ENCODE peak calls at places on chromosomes 3 and 15, in nine cellular contexts. F is IMR-90, D is GM12865, C is upper lobe of right lung, P is fibroblast of mammary gland, K is thyroid gland, L is dorsolateral prefrontal cortex, M is pancreas, Y is testis. S is an unnamed sample.

GRCh38 chr15:96158938-96159337 is 171.6 kb upstream of the NR2F2 start:
- DNase-seq in F (no peak), D (no peak), C (no peak), P (peak; percentile 11), K (no peak), L (no peak), M (no peak), Y (peak; percentile 53), S (peak; percentile 40)

GRCh38 chr3:152039887-152040286 is 166.4 kb downstream of the SUCNR1 start:
- DNase-seq in F (no peak), D (peak; percentile 89), C (no peak), P (no peak), K (no peak), L (no peak), M (no peak), Y (no peak), S (no peak)

GRCh38 chr3:65851827-65852226 is 186.9 kb downstream of the MAGI1 start:
- DNase-seq in F (peak; percentile 94), D (no peak), C (no peak), P (peak; percentile 61), K (no peak), L (no peak), M (no peak), Y (no peak), S (peak; percentile 64)

GRCh38 chr3:107493134-107493533 is 29.6 kb upstream of the BBX start:
- DNase-seq in F (no peak), D (no peak), C (no peak), P (no peak), K (no peak), L (no peak), M (no peak), Y (no peak), S (no peak)

GRCh38 chr3:197117107-197117506 is 87.5 kb upstream of the MELTF start:
- DNase-seq in F (peak; percentile 17), D (peak; percentile 18), C (no peak), P (no peak), K (no peak), L (no peak), M (no peak), Y (no peak), S (no peak)

GRCh38 chr3:132592211-132592610 is 4.9 kb upstream of the ACKR4 start:
- DNase-seq in F (no peak), D (no peak), C (no peak), P (peak; percentile 30), K (no peak), L (no peak), M (no peak), Y (no peak), S (peak; percentile 54)

GRCh38 chr3:74066456-74066855 is 441.7 kb upstream of the PDZRN3 start:
- DNase-seq in F (no peak), D (no peak), C (no peak), P (no peak), K (no peak), L (no peak), M (no peak), Y (no peak), S (no peak)

GRCh38 chr15:89017370-89018066 is 70.7 kb upstream of the ABHD2 start:
- DNase-seq in F (peak; percentile 71), D (peak; percentile 81), C (peak; percentile 85), P (peak; percentile 96), K (peak; percentile 67), L (peak; percentile 74), M (peak; percentile 90), Y (peak; percentile 85), S (peak; percentile 84)

GRCh38 chr3:195195321-195196209 is 75.4 kb downstream of the XXYLT1 start:
- DNase-seq in F (no peak), D (no peak), C (no peak), P (no peak), K (no peak), L (peak; percentile 64), M (no peak), Y (no peak), S (no peak)

DNA sequence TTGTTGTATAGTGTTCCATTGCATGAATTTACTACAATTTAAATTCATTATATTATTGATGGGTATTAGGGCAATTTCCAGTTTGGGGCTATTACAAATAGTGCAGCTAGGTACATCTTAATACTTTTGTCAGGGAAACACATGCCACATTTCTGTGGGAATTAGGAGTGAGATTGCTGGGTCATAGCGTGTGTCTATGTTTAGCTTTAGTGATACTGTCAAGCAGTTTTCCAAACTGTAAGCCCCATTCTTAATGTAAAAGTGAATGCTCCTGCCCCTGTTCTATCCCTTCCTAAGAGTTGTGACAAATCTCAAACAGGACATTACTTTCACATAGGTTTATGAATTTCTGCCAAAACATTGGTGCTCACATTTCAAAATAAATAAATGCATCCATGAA is 184.5 kb upstream of the ANKRD28 start:
- DNase-seq in F (no peak), D (no peak), C (no peak), P (no peak), K (no peak), L (no peak), M (no peak), Y (no peak), S (no peak)
- H3K4me3 ChIP-seq in F (peak overlapping the region; percentile 1), D (no peak overlapping the region), C (no peak overlapping the region), P (no peak overlapping the region), K (no peak overlapping the region), L (peak overlapping the region; percentile 53), M (no peak overlapping the region), Y (no peak overlapping the region), S (peak overlapping the region; percentile 53)

GRCh38 chr3:188407158-188407880 is 253.4 kb downstream of the LPP start:
- DNase-seq in F (peak; percentile 55), D (no peak), C (no peak), P (peak; percentile 62), K (no peak), L (no peak), M (no peak), Y (no peak), S (peak; percentile 77)

GRCh38 chr3:188416041-188416440 is 262.1 kb downstream of the LPP start:
- DNase-seq in F (peak; percentile 45), D (no peak), C (no peak), P (no peak), K (no peak), L (no peak), M (no peak), Y (no peak), S (peak; percentile 14)

GRCh38 chr3:188417329-188417728 is 263.4 kb downstream of the LPP start:
- DNase-seq in F (no peak), D (peak; percentile 34), C (no peak), P (peak; percentile 28), K (no peak), L (no peak), M (no peak), Y (no peak), S (no peak)

GRCh38 chr3:188415196-188415595 is 261.2 kb downstream of the LPP start:
- DNase-seq in F (peak; percentile 33), D (no peak), C (no peak), P (peak; percentile 31), K (no peak), L (no peak), M (no peak), Y (no peak), S (peak; percentile 25)

DNA sequence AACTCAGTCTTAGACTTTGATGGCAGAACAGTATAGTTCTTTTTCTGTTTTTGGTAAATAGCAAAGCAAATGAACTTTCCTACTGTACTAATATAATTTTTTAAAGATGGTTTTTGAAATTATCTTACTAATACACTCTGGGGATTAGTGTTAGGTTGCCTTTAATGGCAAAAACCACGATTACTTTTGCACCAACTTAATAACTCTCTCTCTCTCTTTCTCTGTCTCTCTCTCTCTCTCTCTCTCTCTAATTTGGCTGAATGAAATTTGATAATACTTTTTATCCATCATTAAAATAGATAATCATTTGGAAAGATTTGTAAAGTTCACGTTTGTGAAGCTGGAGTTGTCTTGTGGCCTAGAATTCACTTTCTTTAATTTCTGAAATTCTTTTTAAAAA is 257.8 kb downstream of the LPP start:
- DNase-seq in F (no peak), D (no peak), C (no peak), P (no peak), K (no peak), L (no peak), M (no peak), Y (no peak), S (no peak)
- TF ChIP-seq CTCF in F (no peak), D (no peak), C (no peak), P (no peak), K (no peak), L (no peak), M (no peak), Y (no peak), S (no peak)

DNA sequence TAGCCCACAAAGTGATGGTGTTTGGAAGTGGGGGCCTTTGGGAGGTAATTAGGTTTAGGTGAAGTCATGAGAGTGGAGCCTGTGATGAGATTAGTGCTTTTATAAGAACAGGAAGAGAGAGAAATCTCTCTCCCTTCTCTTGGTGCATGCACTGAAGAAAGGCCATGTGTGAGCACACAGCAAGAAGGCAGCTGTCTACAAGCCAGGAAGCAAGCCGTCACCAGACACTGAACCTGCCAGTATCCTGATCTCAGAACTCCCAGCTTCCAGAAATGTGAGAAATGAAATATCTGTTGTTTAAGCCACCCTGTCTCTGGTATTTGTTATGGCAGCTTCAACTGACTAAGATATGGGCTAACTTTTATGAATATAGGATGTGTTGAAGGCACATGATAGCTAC is 72.6 kb downstream of the REC114 start:
- DNase-seq in F (no peak), D (no peak), C (no peak), P (no peak), K (no peak), L (no peak), M (no peak), Y (no peak), S (no peak)
- H3K4me3 ChIP-seq in F (no peak overlapping the region), D (no peak overlapping the region), C (no peak overlapping the region), P (no peak overlapping the region), K (no peak overlapping the region), L (no peak overlapping the region), M (no peak overlapping the region), Y (no peak overlapping the region), S (no peak overlapping the region)

GRCh38 chr15:65944404-65944803 is 75.1 kb downstream of the RAB11A start:
- DNase-seq in F (no peak), D (no peak), C (no peak), P (no peak), K (no peak), L (no peak), M (no peak), Y (no peak), S (no peak)

GRCh38 chr15:65949482-65949881 is 80.2 kb downstream of the RAB11A start:
- DNase-seq in F (no peak), D (no peak), C (no peak), P (no peak), K (no peak), L (no peak), M (no peak), Y (no peak), S (no peak)

GRCh38 chr15:65942436-65942835 is 73.1 kb downstream of the RAB11A start:
- DNase-seq in F (no peak), D (no peak), C (no peak), P (no peak), K (no peak), L (no peak), M (no peak), Y (no peak), S (no peak)

GRCh38 chr15:65948352-65948751 is 79.1 kb downstream of the RAB11A start:
- DNase-seq in F (no peak), D (no peak), C (no peak), P (no peak), K (no peak), L (no peak), M (no peak), Y (no peak), S (no peak)

DNA sequence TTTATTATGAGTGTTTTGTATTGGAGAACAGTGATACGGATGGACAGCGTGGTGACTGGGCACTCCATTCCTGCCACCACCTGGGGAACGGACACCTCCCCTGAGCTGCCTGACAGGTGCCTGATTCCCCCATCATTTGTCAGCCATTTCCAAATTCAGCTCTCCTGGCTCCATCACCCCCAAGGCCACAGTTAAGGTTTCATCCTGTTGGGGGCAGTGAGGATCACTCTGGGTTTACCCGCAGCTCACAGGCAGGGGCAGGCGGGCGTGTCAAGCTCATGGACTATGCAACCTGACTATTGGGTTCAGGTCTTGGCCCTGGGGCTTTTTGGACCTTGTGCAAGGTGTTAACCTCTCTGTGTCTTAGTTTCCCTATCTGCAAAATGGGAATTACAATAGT is 76.3 kb downstream of the RAB11A start:
- DNase-seq in F (no peak), D (no peak), C (no peak), P (no peak), K (no peak), L (no peak), M (no peak), Y (no peak), S (no peak)
- TF ChIP-seq CTCF in F (no peak), D (no peak), C (no peak), P (no peak), K (no peak), L (no peak), M (no peak), Y (no peak), S (no peak)

S was measured in AG10803.